ENCODE peak calls at places on chromosomes 3 and 15, in seven cellular contexts. C is cardiac muscle cell, S is left ventricle myocardium inferior, Y is NB4, W is lower lobe of right lung, L is cardiac fibroblast, R is HepG2. E is an unnamed sample.

GRCh38 chr3:52773361-52774065 is 2.8 kb upstream of the NEK4 start:
- DNase-seq in C (no peak), S (no peak), Y (no peak), W (peak), L (no peak), R (no peak), E (no peak)

GRCh38 chr3:194687638-194688206 is 2.0 kb downstream of the FAM43A start:
- DNase-seq in C (peak), S (peak), Y (peak), W (peak), L (peak), R (no peak), E (peak)

GRCh38 chr15:47185222-47185800 is 532.0 kb upstream of the SEMA6D start:
- DNase-seq in C (no peak), S (no peak), Y (no peak), W (no peak), L (no peak), R (no peak), E (no peak)

GRCh38 chr3:189393598-189393997 is 221.8 kb downstream of the TPRG1 start:
- DNase-seq in C (no peak), S (no peak), Y (peak), W (no peak), L (peak), R (no peak), E (no peak)

GRCh38 chr15:62209322-62209721 is 44.2 kb upstream of the C2CD4B start:
- DNase-seq in C (no peak), S (no peak), Y (no peak), W (no peak), L (no peak), R (no peak), E (no peak)

GRCh38 chr3:165641569-165642310 is 195.5 kb downstream of the BCHE start:
- DNase-seq in C (no peak), S (no peak), Y (no peak), W (no peak), L (peak), R (no peak), E (no peak)

GRCh38 chr3:50664959-50665602 is 9.6 kb upstream of the DOCK3 start:
- DNase-seq in C (no peak), S (no peak), Y (no peak), W (no peak), L (no peak), R (no peak), E (no peak)

GRCh38 chr3:95389725-95390313 is 1327.0 kb downstream of the NSUN3 start:
- DNase-seq in C (no peak), S (no peak), Y (no peak), W (no peak), L (no peak), R (no peak), E (no peak)

GRCh38 chr3:139357899-139358298 is 14.1 kb downstream of the MRPS22 start:
- DNase-seq in C (no peak), S (no peak), Y (no peak), W (no peak), L (no peak), R (no peak), E (no peak)

GRCh38 chr15:79003301-79003700 is 58.5 kb upstream of the CTSH start:
- DNase-seq in C (no peak), S (no peak), Y (no peak), W (no peak), L (no peak), R (no peak), E (no peak)

GRCh38 chr15:79002631-79003030 is 57.8 kb upstream of the CTSH start:
- DNase-seq in C (no peak), S (no peak), Y (peak), W (no peak), L (no peak), R (no peak), E (no peak)

GRCh38 chr15:79006071-79006470 is 61.2 kb upstream of the CTSH start:
- DNase-seq in C (no peak), S (no peak), Y (no peak), W (no peak), L (no peak), R (no peak), E (no peak)

GRCh38 chr15:79004336-79004735 is 59.5 kb upstream of the CTSH start:
- DNase-seq in C (no peak), S (no peak), Y (peak), W (no peak), L (peak), R (peak), E (no peak)

GRCh38 chr15:79003896-79004295 is 59.0 kb upstream of the CTSH start:
- DNase-seq in C (no peak), S (no peak), Y (no peak), W (no peak), L (no peak), R (no peak), E (no peak)
- H3K4me3 ChIP-seq in C (no peak), S (no peak), Y (peak), W (no peak), L (no peak), R (no peak), E (no peak)

DNA sequence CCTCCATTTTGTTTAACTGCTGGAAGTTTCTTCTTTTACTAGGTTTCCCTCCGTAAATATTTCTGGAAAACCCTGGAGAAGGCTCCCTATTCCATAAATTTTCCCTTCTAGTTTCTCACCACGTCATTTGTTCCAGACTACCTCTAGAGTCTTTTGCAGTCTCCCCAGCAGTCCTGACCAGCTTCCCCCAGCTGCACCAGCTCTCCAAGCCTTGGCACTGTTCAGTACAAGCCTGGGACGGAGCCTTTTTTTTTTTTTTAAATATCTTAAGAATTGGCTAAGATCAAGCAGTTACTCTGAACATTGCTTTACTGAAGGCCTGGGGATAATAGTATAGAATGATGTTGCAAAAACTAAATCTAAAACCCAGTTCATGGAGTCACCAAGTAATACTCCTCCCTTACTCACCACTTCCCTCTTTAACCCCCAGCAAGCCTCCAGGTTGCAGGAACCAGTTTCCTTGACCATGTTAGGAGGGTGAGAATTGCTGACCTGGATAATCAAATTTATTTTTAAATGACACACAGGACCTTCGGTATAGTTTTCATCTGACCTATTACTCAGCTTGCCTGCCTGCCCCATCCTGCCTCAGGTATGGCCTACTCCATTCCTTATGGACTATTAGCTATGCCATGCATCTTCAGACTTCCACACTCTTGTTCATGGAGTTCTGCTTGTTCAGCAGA is 723 bp downstream of the RTP4 start:
- DNase-seq in C (no peak), S (no peak), Y (peak), W (no peak), L (no peak), R (no peak), E (no peak)
- H3K4me3 ChIP-seq in C (no peak), S (peak), Y (no peak), W (peak), L (peak), R (peak), E (no peak)

GRCh38 chr3:32200490-32200889 is 38.0 kb upstream of the CMTM8 start:
- DNase-seq in C (no peak), S (peak), Y (no peak), W (no peak), L (peak), R (no peak), E (no peak)

GRCh38 chr3:32202496-32202895 is 36.0 kb upstream of the CMTM8 start:
- DNase-seq in C (no peak), S (no peak), Y (no peak), W (no peak), L (peak), R (no peak), E (no peak)

GRCh38 chr3:32203854-32204253 is 34.6 kb upstream of the CMTM8 start:
- DNase-seq in C (no peak), S (no peak), Y (no peak), W (no peak), L (peak), R (no peak), E (no peak)

GRCh38 chr3:32198714-32199113 is 39.8 kb upstream of the CMTM8 start:
- DNase-seq in C (no peak), S (no peak), Y (no peak), W (no peak), L (no peak), R (no peak), E (no peak)

DNA sequence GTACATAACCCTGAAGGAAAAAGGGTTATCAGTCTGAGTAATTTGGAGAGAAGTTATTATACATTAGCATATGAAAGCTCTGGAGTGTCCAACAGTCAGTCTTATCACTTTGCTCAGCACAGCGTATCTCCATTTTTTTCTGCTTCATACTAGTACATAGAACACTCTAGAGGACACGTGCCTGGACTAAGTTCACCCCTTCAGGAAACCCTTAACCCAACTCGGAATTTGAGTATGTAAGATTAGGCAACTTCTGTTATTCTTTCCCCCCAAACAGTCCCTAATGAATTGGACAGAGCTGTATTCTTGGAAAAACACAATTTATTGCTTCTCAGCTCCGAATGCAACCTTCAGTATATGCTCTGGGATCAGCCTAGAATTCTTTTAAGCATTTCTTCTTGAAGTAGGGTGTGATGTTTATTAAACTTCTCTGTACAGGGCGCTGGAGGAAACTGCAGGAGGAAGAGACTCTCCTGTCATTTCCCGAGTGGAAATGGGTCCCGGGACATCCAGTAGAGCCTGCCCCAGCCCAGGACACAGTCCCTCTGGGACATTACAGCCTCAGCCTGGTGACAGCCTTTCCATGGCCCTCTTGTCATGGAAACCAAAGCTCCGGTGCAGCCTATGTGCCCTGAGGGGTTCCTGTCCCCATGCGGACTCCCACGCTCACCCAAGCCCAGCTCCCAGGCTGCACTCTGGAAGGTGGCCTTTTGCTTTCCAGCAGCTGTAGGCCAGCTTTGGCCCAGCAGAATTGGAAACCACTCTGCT is 37.3 kb upstream of the CMTM8 start:
- DNase-seq in C (no peak), S (peak), Y (no peak), W (no peak), L (peak), R (no peak), E (no peak)
- H3K4me3 ChIP-seq in C (no peak), S (peak), Y (no peak), W (no peak), L (no peak), R (no peak), E (no peak)

DNA sequence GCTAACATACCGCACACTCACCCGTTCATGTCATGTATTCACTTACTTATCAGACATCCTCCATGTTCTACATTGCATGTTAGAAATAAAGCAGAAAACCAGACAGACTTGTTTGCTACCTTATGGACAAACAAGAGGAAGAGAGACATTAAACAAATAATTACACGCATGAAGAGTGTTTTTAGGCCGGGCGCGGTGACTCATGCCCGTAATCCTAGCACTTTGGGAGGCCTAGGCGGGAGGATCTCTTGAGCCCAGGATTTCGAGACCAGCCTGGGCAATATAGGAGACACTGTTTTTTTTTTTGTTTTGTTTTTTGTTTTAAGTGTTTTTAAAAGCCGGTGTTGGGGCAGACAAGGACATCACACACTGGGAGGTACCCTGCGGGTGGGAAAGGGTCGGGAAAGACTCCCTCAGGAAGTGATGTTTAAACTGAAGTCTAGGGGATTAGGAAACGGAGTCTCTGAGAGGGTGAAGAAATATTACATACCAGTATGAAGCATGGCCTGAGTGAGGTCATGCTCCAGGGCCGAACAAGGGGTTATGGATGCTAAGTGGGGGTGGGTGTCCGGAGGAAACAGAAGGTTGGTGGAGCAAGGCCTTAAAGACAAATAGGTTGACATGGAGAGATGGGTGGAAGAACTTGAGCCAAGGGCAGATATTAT is 2.1 kb upstream of the USP3 start:
- DNase-seq in C (no peak), S (no peak), Y (no peak), W (peak), L (peak), R (peak), E (no peak)
- H3K4me3 ChIP-seq in C (no peak), S (peak), Y (no peak), W (no peak), L (no peak), R (peak), E (no peak)

GRCh38 chr3:4581452-4581851 is 88.3 kb downstream of the ITPR1 start:
- DNase-seq in C (no peak), S (no peak), Y (no peak), W (no peak), L (no peak), R (no peak), E (no peak)

GRCh38 chr3:4584537-4585249 is 91.5 kb downstream of the ITPR1 start:
- DNase-seq in C (no peak), S (no peak), Y (peak), W (no peak), L (peak), R (no peak), E (no peak)

GRCh38 chr3:4581905-4582611 is 88.9 kb downstream of the ITPR1 start:
- DNase-seq in C (no peak), S (no peak), Y (no peak), W (no peak), L (no peak), R (no peak), E (no peak)

GRCh38 chr3:4582634-4583033 is 89.5 kb downstream of the ITPR1 start:
- DNase-seq in C (peak), S (no peak), Y (no peak), W (no peak), L (peak), R (no peak), E (no peak)

GRCh38 chr3:4583441-4583840 is 90.3 kb downstream of the ITPR1 start:
- DNase-seq in C (no peak), S (no peak), Y (no peak), W (no peak), L (peak), R (no peak), E (no peak)
- H3K4me3 ChIP-seq in C (no peak), S (peak), Y (no peak), W (no peak), L (peak), R (no peak), E (no peak)

GRCh38 chr15:51223771-51224229 is 114.6 kb downstream of the CYP19A1 start:
- DNase-seq in C (no peak), S (no peak), Y (peak), W (no peak), L (peak), R (no peak), E (no peak)
- H3K4me3 ChIP-seq in C (no peak), S (no peak), Y (no peak), W (no peak), L (no peak), R (no peak), E (no peak)